ENCODE peak calls at places on chromosomes 16 and 17, in seven cellular contexts. One of them, this sample, is unnamed.

GRCh38 chr16:84526794-84527485 is 22.5 kb upstream of the MEAK7 start:
- DNase-seq in GM13977: no peak
- DNase-seq in testis: peak
- DNase-seq in fibroblast of pulmonary artery: no peak
- DNase-seq in astrocyte of the spinal cord: peak
- DNase-seq in A549: no peak
- DNase-seq in astrocyte: peak
- DNase-seq in this sample: no peak

GRCh38 chr17:3772764-3773163 is 28.2 kb downstream of the ITGAE start:
- DNase-seq in GM13977: no peak
- DNase-seq in testis: no peak
- DNase-seq in fibroblast of pulmonary artery: no peak
- DNase-seq in astrocyte of the spinal cord: no peak
- DNase-seq in A549: no peak
- DNase-seq in astrocyte: no peak
- DNase-seq in this sample: no peak

GRCh38 chr17:75047398-75048098 is 523 bp downstream of the KCTD2 start:
- DNase-seq in GM13977: no peak
- DNase-seq in testis: peak
- DNase-seq in fibroblast of pulmonary artery: no peak
- DNase-seq in astrocyte of the spinal cord: no peak
- DNase-seq in A549: no peak
- DNase-seq in astrocyte: no peak
- DNase-seq in this sample: no peak

GRCh38 chr17:49730078-49730786 is 22.5 kb upstream of the SLC35B1 start:
- DNase-seq in GM13977: no peak
- DNase-seq in testis: peak
- DNase-seq in fibroblast of pulmonary artery: peak
- DNase-seq in astrocyte of the spinal cord: peak
- DNase-seq in A549: no peak
- DNase-seq in astrocyte: peak
- DNase-seq in this sample: peak

GRCh38 chr16:576823-577201 is 7.0 kb downstream of the PIGQ start:
- DNase-seq in GM13977: no peak
- DNase-seq in testis: no peak
- DNase-seq in fibroblast of pulmonary artery: no peak
- DNase-seq in astrocyte of the spinal cord: no peak
- DNase-seq in A549: no peak
- DNase-seq in astrocyte: no peak
- DNase-seq in this sample: no peak

GRCh38 chr16:8370374-8371015 is 219.8 kb downstream of the TMEM114 start:
- DNase-seq in GM13977: no peak
- DNase-seq in testis: no peak
- DNase-seq in fibroblast of pulmonary artery: no peak
- DNase-seq in astrocyte of the spinal cord: no peak
- DNase-seq in A549: peak
- DNase-seq in astrocyte: peak
- DNase-seq in this sample: peak

GRCh38 chr17:18920911-18921441 is 31.0 kb upstream of the SLC5A10 start:
- DNase-seq in GM13977: no peak
- DNase-seq in testis: no peak
- DNase-seq in fibroblast of pulmonary artery: peak
- DNase-seq in astrocyte of the spinal cord: no peak
- DNase-seq in A549: no peak
- DNase-seq in astrocyte: peak
- DNase-seq in this sample: peak

GRCh38 chr17:81153340-81153803 is 11.9 kb upstream of the PVALEF start:
- DNase-seq in GM13977: no peak
- DNase-seq in testis: no peak
- DNase-seq in fibroblast of pulmonary artery: peak
- DNase-seq in astrocyte of the spinal cord: peak
- DNase-seq in A549: no peak
- DNase-seq in astrocyte: peak
- DNase-seq in this sample: no peak

GRCh38 chr16:1861730-1862129 is 10.2 kb downstream of the MEIOB start:
- DNase-seq in GM13977: no peak
- DNase-seq in testis: no peak
- DNase-seq in fibroblast of pulmonary artery: no peak
- DNase-seq in astrocyte of the spinal cord: no peak
- DNase-seq in A549: no peak
- DNase-seq in astrocyte: no peak
- DNase-seq in this sample: no peak

GRCh38 chr16:3023415-3023668 is 400 bp downstream of the HCFC1R1 start:
- DNase-seq in GM13977: no peak
- DNase-seq in testis: no peak
- DNase-seq in fibroblast of pulmonary artery: peak
- DNase-seq in astrocyte of the spinal cord: no peak
- DNase-seq in A549: no peak
- DNase-seq in astrocyte: no peak
- DNase-seq in this sample: peak

GRCh38 chr16:86533076-86533475 is 22.0 kb downstream of the MTHFSD start:
- DNase-seq in GM13977: no peak
- DNase-seq in testis: no peak
- DNase-seq in fibroblast of pulmonary artery: no peak
- DNase-seq in astrocyte of the spinal cord: no peak
- DNase-seq in A549: no peak
- DNase-seq in astrocyte: no peak
- DNase-seq in this sample: no peak

GRCh38 chr16:14341324-14342225 is 270.5 kb downstream of the MRTFB start:
- DNase-seq in GM13977: no peak
- DNase-seq in testis: no peak
- DNase-seq in fibroblast of pulmonary artery: no peak
- DNase-seq in astrocyte of the spinal cord: no peak
- DNase-seq in A549: no peak
- DNase-seq in astrocyte: no peak
- DNase-seq in this sample: no peak

GRCh38 chr17:66753126-66753920 is 81.6 kb upstream of the CACNG5 start:
- DNase-seq in GM13977: no peak
- DNase-seq in testis: no peak
- DNase-seq in fibroblast of pulmonary artery: no peak
- DNase-seq in astrocyte of the spinal cord: no peak
- DNase-seq in A549: no peak
- DNase-seq in astrocyte: no peak
- DNase-seq in this sample: no peak

GRCh38 chr17:66750756-66751543 is 84.0 kb upstream of the CACNG5 start:
- DNase-seq in GM13977: no peak
- DNase-seq in testis: no peak
- DNase-seq in fibroblast of pulmonary artery: no peak
- DNase-seq in astrocyte of the spinal cord: no peak
- DNase-seq in A549: no peak
- DNase-seq in astrocyte: no peak
- DNase-seq in this sample: no peak

GRCh38 chr17:66751771-66752170 is 83.1 kb upstream of the CACNG5 start:
- DNase-seq in GM13977: no peak
- DNase-seq in testis: no peak
- DNase-seq in fibroblast of pulmonary artery: no peak
- DNase-seq in astrocyte of the spinal cord: no peak
- DNase-seq in A549: no peak
- DNase-seq in astrocyte: no peak
- DNase-seq in this sample: no peak

GRCh38 chr17:66755101-66755943 is 79.6 kb upstream of the CACNG5 start:
- DNase-seq in GM13977: no peak
- DNase-seq in testis: no peak
- DNase-seq in fibroblast of pulmonary artery: no peak
- DNase-seq in astrocyte of the spinal cord: no peak
- DNase-seq in A549: no peak
- DNase-seq in astrocyte: no peak
- DNase-seq in this sample: no peak

DNA sequence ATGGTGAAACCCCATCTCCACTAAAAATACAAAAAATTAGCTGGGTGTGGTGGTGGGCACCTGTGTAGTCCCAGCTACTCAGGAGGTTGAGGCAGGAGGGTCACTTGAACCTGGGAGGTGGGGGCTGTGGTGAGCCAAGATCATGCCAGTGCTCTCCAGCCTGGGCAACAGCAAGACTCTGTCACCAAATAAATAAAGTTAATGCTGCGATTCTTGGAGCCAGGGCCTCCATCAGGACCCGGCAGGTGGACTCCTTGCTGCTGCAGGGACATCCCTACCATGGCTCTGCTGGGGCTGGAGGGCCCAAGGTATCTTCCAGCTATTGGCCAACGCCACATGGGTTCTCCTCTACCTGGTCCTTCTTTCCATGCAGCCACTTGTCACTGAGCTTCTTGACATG is 82.5 kb upstream of the CACNG5 start:
- DNase-seq in GM13977: no peak
- DNase-seq in testis: no peak
- DNase-seq in fibroblast of pulmonary artery: no peak
- DNase-seq in astrocyte of the spinal cord: no peak
- DNase-seq in A549: no peak
- DNase-seq in astrocyte: no peak
- DNase-seq in this sample: no peak
- TF ChIP-seq CTCF in GM13977: no peak
- TF ChIP-seq CTCF in testis: no peak
- TF ChIP-seq CTCF in fibroblast of pulmonary artery: no peak
- TF ChIP-seq CTCF in astrocyte of the spinal cord: no peak
- TF ChIP-seq CTCF in A549: no peak
- TF ChIP-seq CTCF in astrocyte: no peak
- TF ChIP-seq CTCF in this sample: no peak

DNA sequence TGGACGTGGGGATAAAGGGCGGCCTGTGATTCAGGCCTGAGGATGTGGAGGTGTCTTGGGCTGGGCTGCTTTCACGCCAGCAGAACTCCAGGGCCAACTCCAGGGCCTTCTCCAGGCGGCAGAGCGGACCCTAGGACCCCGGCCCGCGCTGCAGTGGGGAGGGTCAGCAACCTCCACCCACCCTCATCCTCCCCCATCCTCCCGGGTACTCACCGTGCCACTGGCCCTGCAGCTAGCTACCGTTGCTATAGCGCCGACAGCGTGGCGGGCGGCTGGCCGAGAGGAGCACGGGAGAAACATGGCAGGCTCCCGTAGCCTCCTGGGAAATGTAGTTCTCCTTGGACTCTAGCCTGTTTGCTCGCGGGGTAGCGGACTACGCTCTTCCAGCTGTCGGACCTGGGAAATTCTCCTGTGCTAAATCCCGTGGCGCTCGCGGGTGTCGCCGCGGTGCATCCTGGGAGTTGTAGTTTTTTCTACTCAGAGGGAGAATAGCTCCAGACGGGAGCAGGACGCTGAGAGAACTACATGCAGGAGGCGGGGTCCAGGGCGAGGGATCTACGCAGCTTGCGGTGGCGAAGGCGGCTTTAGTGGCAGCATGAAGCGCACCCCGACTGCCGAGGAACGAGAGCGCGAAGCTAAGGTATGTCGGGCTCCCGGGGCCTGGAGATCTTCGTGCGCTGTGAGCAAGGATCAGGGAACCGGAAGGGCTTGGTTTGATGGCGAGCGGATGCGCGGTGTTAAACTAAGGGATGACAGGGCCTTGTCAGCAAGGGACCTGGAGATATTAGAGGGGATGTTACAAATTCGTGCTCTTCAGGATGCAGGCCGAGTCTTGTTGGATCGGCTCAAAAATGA is at the start of the genes FTO and RPGRIP1L:
- DNase-seq in GM13977: peak
- DNase-seq in testis: peak
- DNase-seq in fibroblast of pulmonary artery: peak
- DNase-seq in astrocyte of the spinal cord: peak
- DNase-seq in A549: peak
- DNase-seq in astrocyte: peak
- DNase-seq in this sample: peak
- TF ChIP-seq CTCF in GM13977: no peak
- TF ChIP-seq CTCF in testis: no peak
- TF ChIP-seq CTCF in fibroblast of pulmonary artery: no peak
- TF ChIP-seq CTCF in astrocyte of the spinal cord: no peak
- TF ChIP-seq CTCF in A549: no peak
- TF ChIP-seq CTCF in astrocyte: no peak
- TF ChIP-seq CTCF in this sample: peak

GRCh38 chr17:7712111-7712771 is 5.3 kb upstream of the DNAH2 start:
- DNase-seq in GM13977: no peak
- DNase-seq in testis: no peak
- DNase-seq in fibroblast of pulmonary artery: no peak
- DNase-seq in astrocyte of the spinal cord: no peak
- DNase-seq in A549: no peak
- DNase-seq in astrocyte: no peak
- DNase-seq in this sample: no peak

GRCh38 chr17:7710341-7710740 is 5.3 kb downstream of the EFNB3 start:
- DNase-seq in GM13977: no peak
- DNase-seq in testis: no peak
- DNase-seq in fibroblast of pulmonary artery: no peak
- DNase-seq in astrocyte of the spinal cord: no peak
- DNase-seq in A549: no peak
- DNase-seq in astrocyte: no peak
- DNase-seq in this sample: no peak

GRCh38 chr17:7709031-7709430 is 4.0 kb downstream of the EFNB3 start:
- DNase-seq in GM13977: no peak
- DNase-seq in testis: no peak
- DNase-seq in fibroblast of pulmonary artery: no peak
- DNase-seq in astrocyte of the spinal cord: no peak
- DNase-seq in A549: no peak
- DNase-seq in astrocyte: no peak
- DNase-seq in this sample: no peak

GRCh38 chr17:7713782-7714181 is 3.8 kb upstream of the DNAH2 start:
- DNase-seq in GM13977: no peak
- DNase-seq in testis: no peak
- DNase-seq in fibroblast of pulmonary artery: no peak
- DNase-seq in astrocyte of the spinal cord: no peak
- DNase-seq in A549: no peak
- DNase-seq in astrocyte: no peak
- DNase-seq in this sample: no peak

GRCh38 chr17:7711356-7711755 is 6.2 kb upstream of the DNAH2 start:
- DNase-seq in GM13977: no peak
- DNase-seq in testis: no peak
- DNase-seq in fibroblast of pulmonary artery: no peak
- DNase-seq in astrocyte of the spinal cord: no peak
- DNase-seq in A549: peak
- DNase-seq in astrocyte: no peak
- DNase-seq in this sample: no peak
- TF ChIP-seq CTCF in GM13977: peak
- TF ChIP-seq CTCF in testis: no peak
- TF ChIP-seq CTCF in fibroblast of pulmonary artery: no peak
- TF ChIP-seq CTCF in astrocyte of the spinal cord: peak
- TF ChIP-seq CTCF in A549: no peak
- TF ChIP-seq CTCF in astrocyte: no peak
- TF ChIP-seq CTCF in this sample: peak

GRCh38 chr17:41519501-41520224 is 973 bp upstream of the KRT15 start:
- DNase-seq in GM13977: no peak
- DNase-seq in testis: no peak
- DNase-seq in fibroblast of pulmonary artery: no peak
- DNase-seq in astrocyte of the spinal cord: no peak
- DNase-seq in A549: no peak
- DNase-seq in astrocyte: no peak
- DNase-seq in this sample: no peak

GRCh38 chr17:41520821-41521521 is 2.3 kb upstream of the KRT15 start:
- DNase-seq in GM13977: no peak
- DNase-seq in testis: no peak
- DNase-seq in fibroblast of pulmonary artery: no peak
- DNase-seq in astrocyte of the spinal cord: no peak
- DNase-seq in A549: no peak
- DNase-seq in astrocyte: no peak
- DNase-seq in this sample: no peak

GRCh38 chr17:41518031-41518430 is 659 bp downstream of the KRT15 start:
- DNase-seq in GM13977: no peak
- DNase-seq in testis: no peak
- DNase-seq in fibroblast of pulmonary artery: no peak
- DNase-seq in astrocyte of the spinal cord: no peak
- DNase-seq in A549: no peak
- DNase-seq in astrocyte: no peak
- DNase-seq in this sample: no peak

GRCh38 chr17:41516828-41517283 is 1.8 kb downstream of the KRT15 start:
- DNase-seq in GM13977: no peak
- DNase-seq in testis: no peak
- DNase-seq in fibroblast of pulmonary artery: no peak
- DNase-seq in astrocyte of the spinal cord: no peak
- DNase-seq in A549: no peak
- DNase-seq in astrocyte: no peak
- DNase-seq in this sample: no peak

GRCh38 chr17:41518789-41519449 is at the start of gene KRT15:
- DNase-seq in GM13977: no peak
- DNase-seq in testis: no peak
- DNase-seq in fibroblast of pulmonary artery: peak
- DNase-seq in astrocyte of the spinal cord: no peak
- DNase-seq in A549: no peak
- DNase-seq in astrocyte: no peak
- DNase-seq in this sample: peak
- TF ChIP-seq CTCF in GM13977: no peak
- TF ChIP-seq CTCF in testis: no peak
- TF ChIP-seq CTCF in fibroblast of pulmonary artery: no peak
- TF ChIP-seq CTCF in astrocyte of the spinal cord: no peak
- TF ChIP-seq CTCF in A549: no peak
- TF ChIP-seq CTCF in astrocyte: no peak
- TF ChIP-seq CTCF in this sample: no peak

This sample was measured in HFFc6.